ENCODE peak calls at places on chromosomes 5 and 9, in five cellular contexts. One of them, this sample, is unnamed.

GRCh38 chr5:151319334-151319733 is 15.8 kb upstream of the SLC36A3 start:
- DNase-seq in effector CD8-positive, alpha-beta T cell: no peak
- DNase-seq in activated naive CD4-positive, alpha-beta T cell: no peak
- DNase-seq in colonic mucosa: no peak
- DNase-seq in GM13976: peak
- DNase-seq in this sample: peak

GRCh38 chr5:177473461-177473991 is at the start of gene DBN1:
- DNase-seq in colonic mucosa: no peak
- DNase-seq in GM13976: peak
- DNase-seq in effector CD8-positive, alpha-beta T cell: no peak
- DNase-seq in activated naive CD4-positive, alpha-beta T cell: peak
- DNase-seq in this sample: no peak

GRCh38 chr5:36696059-36696673 is 89.8 kb downstream of the SLC1A3 start:
- DNase-seq in effector CD8-positive, alpha-beta T cell: peak
- DNase-seq in colonic mucosa: peak
- DNase-seq in activated naive CD4-positive, alpha-beta T cell: no peak
- DNase-seq in GM13976: peak
- DNase-seq in this sample: peak

GRCh38 chr9:126491256-126491879 is 122.4 kb upstream of the LMX1B start:
- DNase-seq in activated naive CD4-positive, alpha-beta T cell: peak
- DNase-seq in colonic mucosa: peak
- DNase-seq in effector CD8-positive, alpha-beta T cell: peak
- DNase-seq in GM13976: peak
- DNase-seq in this sample: peak

GRCh38 chr5:180332051-180332517 is 21.1 kb downstream of the GFPT2 start:
- DNase-seq in colonic mucosa: no peak
- DNase-seq in activated naive CD4-positive, alpha-beta T cell: no peak
- DNase-seq in GM13976: no peak
- DNase-seq in effector CD8-positive, alpha-beta T cell: no peak
- DNase-seq in this sample: no peak

GRCh38 chr9:74817281-74818181 is 70.2 kb downstream of the TRPM6 start:
- DNase-seq in colonic mucosa: peak
- DNase-seq in GM13976: no peak
- DNase-seq in effector CD8-positive, alpha-beta T cell: no peak
- DNase-seq in activated naive CD4-positive, alpha-beta T cell: no peak
- DNase-seq in this sample: no peak

GRCh38 chr5:45252991-45253390 is 443.2 kb downstream of the HCN1 start:
- DNase-seq in colonic mucosa: no peak
- DNase-seq in effector CD8-positive, alpha-beta T cell: no peak
- DNase-seq in activated naive CD4-positive, alpha-beta T cell: no peak
- DNase-seq in GM13976: no peak
- DNase-seq in this sample: no peak

GRCh38 chr5:60447488-60447920 is 252.5 kb downstream of the DEPDC1B start:
- DNase-seq in colonic mucosa: peak
- DNase-seq in effector CD8-positive, alpha-beta T cell: no peak
- DNase-seq in GM13976: no peak
- DNase-seq in activated naive CD4-positive, alpha-beta T cell: no peak
- DNase-seq in this sample: no peak

GRCh38 chr5:132668706-132669454 is 4.9 kb upstream of the IL4 start:
- DNase-seq in effector CD8-positive, alpha-beta T cell: no peak
- DNase-seq in GM13976: no peak
- DNase-seq in colonic mucosa: peak
- DNase-seq in activated naive CD4-positive, alpha-beta T cell: no peak
- DNase-seq in this sample: no peak

GRCh38 chr9:111231801-111232580 is 98.0 kb downstream of the OR2K2 start:
- DNase-seq in effector CD8-positive, alpha-beta T cell: no peak
- DNase-seq in GM13976: no peak
- DNase-seq in colonic mucosa: no peak
- DNase-seq in activated naive CD4-positive, alpha-beta T cell: no peak
- DNase-seq in this sample: no peak

This sample was measured in MM.1S.